ENCODE peak calls at places on chromosomes 2 and 18, in six cellular contexts. D is H9; M is body of pancreas; F is cardiac fibroblast; H is HFFc6; Q is CD8-positive, alpha-beta T cell. X is an unnamed sample.

GRCh38 chr18:80232710-80233109 is 14.6 kb downstream of the PARD6G start:
- DNase-seq in F (no peak), D (no peak), Q (no peak), H (no peak), M (no peak), X (no peak)

GRCh38 chr18:46156838-46157237 is 52.7 kb downstream of the HAUS1 start:
- DNase-seq in H (no peak), M (no peak), D (no peak), Q (no peak), F (no peak), X (no peak)

GRCh38 chr2:111698743-111699554 is 185.0 kb downstream of the ANAPC1 start:
- DNase-seq in F (peak; percentile 98), Q (peak; percentile 39), H (peak; percentile 98), D (peak; percentile 59), M (peak; percentile 41), X (no peak)

GRCh38 chr2:185436787-185437372 is 301.7 kb upstream of the FSIP2 start:
- DNase-seq in D (no peak), Q (no peak), M (no peak), F (no peak), H (no peak), X (no peak)

GRCh38 chr2:99706734-99707133 is 216.9 kb upstream of the REV1 start:
- DNase-seq in D (no peak), M (no peak), Q (no peak), F (no peak), H (no peak), X (no peak)

GRCh38 chr18:2547477-2548087 is 23.7 kb downstream of the METTL4 start:
- DNase-seq in H (peak; percentile 51), F (peak; percentile 78), M (no peak), Q (no peak), D (no peak), X (no peak)

GRCh38 chr2:20165677-20166509 is 59.0 kb downstream of the SDC1 start:
- DNase-seq in Q (no peak), D (peak; percentile 17), F (no peak), M (no peak), H (no peak), X (no peak)

GRCh38 chr18:34802938-34803337 is 92.8 kb downstream of the DTNA start:
- DNase-seq in D (no peak), F (peak; percentile 5), H (no peak), Q (no peak), M (no peak), X (no peak)

GRCh38 chr2:191252699-191253098 is 7.5 kb downstream of the MYO1B start:
- DNase-seq in D (no peak), M (no peak), Q (no peak), F (no peak), H (no peak), X (no peak)

GRCh38 chr2:7430869-7431641 is 513.8 kb downstream of the RNF144A start:
- DNase-seq in Q (no peak), F (peak; percentile 4), D (peak; percentile 95), H (no peak), M (peak; percentile 43), X (no peak)

GRCh38 chr2:218060122-218060521 is 8.9 kb upstream of the RUFY4 start:
- DNase-seq in M (no peak), Q (no peak), F (no peak), D (no peak), H (no peak), X (no peak)

GRCh38 chr2:200383380-200384110 is 77.1 kb downstream of the SPATS2L start:
- DNase-seq in F (peak; percentile 74), D (no peak), Q (no peak), H (no peak), M (no peak), X (peak; percentile 43)

GRCh38 chr2:171253900-171254447 is 93.3 kb upstream of the TLK1 start:
- DNase-seq in F (no peak), Q (no peak), H (no peak), D (no peak), M (no peak), X (no peak)
- TF ChIP-seq CTCF in F (peak; percentile 3), Q (no peak), H (no peak), D (peak; percentile 39), M (no peak), X (no peak)

GRCh38 chr18:78101091-78101490 is 851.4 kb downstream of the GALR1 start:
- DNase-seq in F (no peak), M (no peak), Q (no peak), H (no peak), D (no peak), X (no peak)
- TF ChIP-seq CTCF in F (no peak), M (no peak), Q (no peak), H (no peak), D (no peak), X (no peak)

DNA sequence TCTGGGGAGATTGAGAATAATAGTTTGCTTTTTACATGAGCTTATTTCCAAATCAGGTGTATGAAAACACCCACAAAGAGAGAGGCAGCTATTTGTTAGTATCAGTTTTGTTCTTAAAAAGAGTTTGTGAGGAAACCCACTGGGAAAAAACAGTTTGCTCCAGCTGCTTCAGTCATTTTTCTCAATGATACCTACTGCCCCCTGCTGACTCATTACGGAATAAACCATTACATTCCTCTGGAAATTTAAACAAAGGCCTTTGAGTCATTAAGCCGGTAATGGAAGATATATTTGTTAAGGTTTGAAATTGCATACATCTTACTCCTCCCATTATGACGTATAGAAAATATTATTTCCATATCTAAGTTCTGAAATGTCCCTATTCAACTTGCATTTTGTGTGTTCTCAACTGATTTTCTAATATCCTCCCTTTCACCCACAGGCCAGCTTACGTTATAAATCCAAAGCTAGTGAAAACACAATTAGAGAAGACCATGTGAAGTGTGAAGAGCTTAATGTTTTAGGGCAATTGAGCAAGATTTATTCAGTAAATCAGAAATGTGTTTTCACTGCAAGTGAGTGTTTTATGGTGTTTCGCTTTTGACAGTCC is 761.6 kb downstream of the DSC3 start:
- DNase-seq in F (peak; percentile 75), Q (no peak), H (peak; percentile 50), D (no peak), M (peak; percentile 30), X (no peak)
- TF ChIP-seq CTCF in F (peak; percentile 68), Q (no peak), H (peak; percentile 89), D (peak; percentile 81), M (peak; percentile 57), X (peak; percentile 53)

DNA sequence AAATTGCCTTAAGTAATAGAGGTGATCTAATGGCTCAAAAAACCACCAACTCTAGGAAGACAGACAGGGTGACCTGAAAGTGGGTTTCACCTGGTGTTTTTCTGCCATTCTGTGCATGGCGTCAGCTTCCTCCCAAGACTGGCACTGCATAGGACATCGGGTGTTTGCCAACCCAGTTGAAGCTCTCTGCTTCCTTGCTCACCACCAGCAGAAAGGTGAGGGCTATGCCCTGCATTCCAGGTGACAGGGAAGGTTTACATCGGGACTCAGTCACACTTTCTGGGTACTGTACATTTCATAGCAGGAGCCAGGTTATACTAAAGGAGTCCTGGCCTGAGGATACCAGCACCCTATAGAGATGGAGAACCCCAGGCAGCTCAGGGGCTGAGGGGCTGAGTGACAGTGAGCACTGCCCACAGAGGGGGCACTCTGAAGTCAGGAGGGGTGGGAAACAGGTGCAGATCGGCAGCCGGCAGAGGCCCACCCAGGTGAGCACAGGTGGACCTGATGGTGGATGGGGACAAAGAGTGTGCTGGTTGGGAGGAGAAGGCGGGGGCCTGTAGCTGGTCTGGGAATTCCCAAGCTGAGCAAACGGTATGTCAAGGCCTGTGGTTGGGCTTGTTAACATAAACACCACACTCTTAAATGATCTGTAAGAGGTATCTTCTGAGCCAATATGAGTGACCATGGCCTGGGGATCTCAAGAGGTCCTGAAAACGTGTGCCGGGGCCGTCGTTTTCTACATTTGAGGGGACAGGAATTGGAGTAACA is 18.1 kb downstream of the TPRKB start:
- DNase-seq in M (no peak), H (no peak), F (no peak), D (no peak), Q (no peak), X (no peak)
- TF ChIP-seq CTCF in M (no peak), H (no peak), F (no peak), D (no peak), Q (no peak), X (no peak)

DNA sequence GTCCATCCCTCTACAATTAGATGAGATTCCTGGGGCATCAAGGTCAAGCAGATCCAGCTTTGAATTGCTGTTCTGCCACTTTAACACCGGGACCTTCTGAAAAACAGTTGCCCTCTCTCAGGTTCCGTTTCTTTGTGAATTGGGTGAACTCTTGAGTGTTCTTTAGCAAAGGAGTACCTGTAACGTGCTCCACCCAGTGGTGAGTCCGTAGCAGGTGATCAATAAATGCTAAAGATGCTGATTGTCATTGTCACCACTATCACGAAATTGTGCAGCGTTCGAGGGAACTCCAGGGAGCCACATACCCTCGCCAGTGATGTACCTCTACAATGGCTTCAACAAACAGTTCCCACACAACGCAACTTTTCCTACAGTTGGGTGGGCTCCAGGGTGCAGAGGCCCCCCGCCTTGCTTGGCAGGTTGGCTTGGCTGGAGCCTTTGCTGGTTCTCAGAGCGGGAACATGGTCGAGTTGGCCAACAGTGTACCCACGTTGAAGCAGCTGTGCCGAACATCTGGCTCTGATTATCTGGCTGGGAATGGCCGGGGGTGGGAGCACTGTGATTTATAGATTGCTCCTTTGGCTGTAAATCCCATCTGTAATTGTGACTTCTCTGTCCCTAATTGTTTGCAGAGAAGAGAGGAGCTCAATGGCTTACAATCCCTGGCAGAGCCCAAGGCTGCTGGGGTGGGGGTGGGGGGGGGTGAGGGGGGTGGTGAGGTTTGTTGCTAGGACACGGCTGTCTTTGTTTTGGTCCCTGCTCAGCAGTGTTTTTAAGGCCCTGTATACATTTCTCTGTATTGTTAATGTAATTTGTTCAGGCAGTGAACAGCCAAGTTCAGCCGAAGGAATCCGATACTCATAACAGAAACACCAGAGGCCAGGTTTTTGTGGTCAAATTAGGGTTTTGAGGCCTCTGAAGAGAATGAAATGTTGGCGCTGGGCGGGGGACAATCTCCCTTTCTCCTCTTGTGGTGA is 82.2 kb downstream of the TCF7L1 start:
- DNase-seq in Q (no peak), D (no peak), H (peak; percentile 87), M (no peak), F (peak; percentile 78), X (no peak)
- TF ChIP-seq CTCF in Q (no peak), D (peak; percentile 60), H (peak; percentile 32), M (no peak), F (no peak), X (peak; percentile 36)

DNA sequence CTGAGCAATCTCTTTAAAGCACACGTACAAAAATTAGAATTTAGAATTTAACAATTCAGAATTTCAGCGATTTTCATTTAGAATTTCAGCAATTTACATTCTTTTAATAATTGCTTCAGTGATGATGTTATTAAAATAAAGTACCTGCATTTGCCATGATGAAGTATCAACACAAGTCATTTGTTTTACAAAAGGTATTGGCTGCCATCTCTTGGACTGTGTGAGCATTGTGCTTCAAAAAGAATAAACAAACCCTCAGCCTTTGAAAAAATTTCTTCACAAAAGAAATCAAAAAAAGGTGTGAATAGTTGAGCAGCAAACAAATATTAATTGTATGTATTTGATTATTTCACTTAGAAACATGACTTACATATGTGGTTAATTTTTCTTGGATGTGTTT is 27.1 kb upstream of the ZC3H15 start:
- DNase-seq in Q (no peak), F (peak; percentile 44), D (no peak), M (no peak), H (peak; percentile 8), X (no peak)
- TF ChIP-seq CTCF in Q (no peak), F (peak; percentile 31), D (peak; percentile 52), M (peak; percentile 37), H (peak; percentile 42), X (peak; percentile 16)

GRCh38 chr2:96788393-96789244 is 27.4 kb upstream of the CNNM3 start:
- DNase-seq in F (peak; percentile 32), D (no peak), Q (no peak), M (peak; percentile 75), H (no peak), X (no peak)
- TF ChIP-seq CTCF in F (no peak), D (no peak), Q (no peak), M (no peak), H (no peak), X (no peak)

X was measured in GM12864.